ENCODE peak calls at places on chromosomes 3 and 15, in six cellular contexts. N, B, M, U, Z and D are unnamed samples.

GRCh38 chr3:16606398-16606797 is 1.2 kb upstream of the DAZL start:
- DNase-seq in N (no peak), M (no peak), B (no peak), U (no peak), Z (no peak), D (no peak)

GRCh38 chr15:32952062-32952461 is 234.3 kb downstream of the GREM1 start:
- DNase-seq in Z (no peak), U (no peak), B (no peak), N (no peak), M (no peak), D (no peak)

GRCh38 chr3:159239054-159239453 is 437.2 kb downstream of the MFSD1 start:
- DNase-seq in U (no peak), B (no peak), N (peak; percentile 80), M (no peak), Z (no peak), D (peak; percentile 36)

GRCh38 chr3:146536681-146537080 is 7.7 kb downstream of the PLSCR1 start:
- DNase-seq in N (no peak), M (no peak), U (no peak), B (no peak), Z (no peak), D (no peak)

GRCh38 chr3:50518441-50518840 is 15.0 kb upstream of the CACNA2D2 start:
- DNase-seq in N (no peak), B (no peak), M (no peak), U (no peak), Z (no peak), D (no peak)

GRCh38 chr15:40250771-40251454 is 12.1 kb downstream of the PAK6 start:
- DNase-seq in N (no peak), Z (no peak), M (peak; percentile 6), B (no peak), U (no peak), D (no peak)

GRCh38 chr3:14513566-14514322 is 26.4 kb downstream of the GRIP2 start:
- DNase-seq in U (no peak), B (no peak), N (no peak), M (no peak), Z (no peak), D (no peak)

GRCh38 chr3:64008487-64008886 is 14.8 kb downstream of the PSMD6 start:
- DNase-seq in U (no peak), N (no peak), B (no peak), Z (no peak), M (no peak), D (no peak)

GRCh38 chr15:62406268-62406667 is 241.2 kb upstream of the C2CD4B start:
- DNase-seq in N (peak; percentile 22), U (no peak), Z (no peak), B (no peak), M (no peak), D (no peak)

GRCh38 chr15:80203361-80203885 is 48.6 kb downstream of the CTXND1 start:
- DNase-seq in U (no peak), N (no peak), B (no peak), Z (no peak), M (no peak), D (no peak)

GRCh38 chr15:92928351-92928750 is 28.2 kb downstream of the CHD2 start:
- DNase-seq in B (no peak), Z (no peak), M (no peak), U (no peak), N (peak; percentile 41), D (no peak)

GRCh38 chr3:157938154-157938774 is 168.0 kb downstream of the SHOX2 start:
- DNase-seq in B (no peak), Z (no peak), M (no peak), N (peak; percentile 67), U (peak; percentile 40), D (no peak)

DNA sequence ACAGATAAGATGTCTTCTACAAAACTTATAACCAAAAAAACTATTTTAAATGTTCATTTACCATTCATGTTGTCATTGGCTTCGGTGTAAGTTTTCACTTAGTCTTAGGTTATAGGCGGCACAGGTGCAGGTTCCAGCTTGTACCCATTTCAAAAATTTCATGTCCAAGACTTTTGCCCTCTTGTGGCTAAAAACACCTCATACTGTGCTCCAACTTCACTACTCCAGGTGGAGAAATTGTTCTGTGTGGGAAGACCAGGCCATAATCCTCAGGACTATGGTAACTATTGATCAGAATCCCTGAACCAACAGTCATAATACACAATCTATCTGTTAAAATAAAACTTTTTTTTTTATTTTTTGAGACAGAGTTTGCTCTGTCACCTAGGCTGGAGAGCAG is 95.2 kb upstream of the ATP11B start:
- DNase-seq in M (no peak), U (no peak), N (no peak), B (no peak), Z (no peak), D (no peak)
- TF ChIP-seq CTCF in M (no peak), U (no peak), N (no peak), B (no peak), Z (peak; percentile 17), D (no peak)

DNA sequence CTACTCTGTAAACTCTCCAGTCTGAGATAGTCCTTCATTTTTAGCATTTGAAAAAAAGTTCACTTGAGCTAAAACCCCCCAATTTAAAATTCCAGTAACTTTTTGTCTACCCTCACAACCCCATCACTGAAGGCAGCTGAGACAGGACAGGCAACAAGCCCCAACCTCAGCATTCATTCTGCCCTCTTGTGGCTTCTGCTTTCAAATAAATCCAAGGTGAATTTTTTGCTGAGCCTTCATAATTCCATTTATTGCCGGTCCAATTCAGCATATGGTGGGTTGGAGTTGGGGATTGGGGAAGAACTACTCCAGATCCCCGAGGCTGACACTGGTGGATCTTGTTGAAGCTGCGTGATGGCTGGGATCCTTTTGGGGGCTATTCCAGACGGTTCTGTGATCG is 88.4 kb upstream of the THRB start:
- DNase-seq in U (no peak), N (peak; percentile 25), M (no peak), Z (no peak), B (no peak), D (no peak)
- TF ChIP-seq CTCF in U (no peak), N (no peak), M (peak; percentile 50), Z (peak; percentile 45), B (no peak), D (peak; percentile 43)

GRCh38 chr3:13107661-13108060 is 34.4 kb upstream of the IQSEC1 start:
- DNase-seq in B (no peak), N (no peak), Z (no peak), U (no peak), M (peak; percentile 11), D (no peak)
- TF ChIP-seq CTCF in B (no peak), N (no peak), Z (peak; percentile 58), U (no peak), M (no peak), D (no peak)

DNA sequence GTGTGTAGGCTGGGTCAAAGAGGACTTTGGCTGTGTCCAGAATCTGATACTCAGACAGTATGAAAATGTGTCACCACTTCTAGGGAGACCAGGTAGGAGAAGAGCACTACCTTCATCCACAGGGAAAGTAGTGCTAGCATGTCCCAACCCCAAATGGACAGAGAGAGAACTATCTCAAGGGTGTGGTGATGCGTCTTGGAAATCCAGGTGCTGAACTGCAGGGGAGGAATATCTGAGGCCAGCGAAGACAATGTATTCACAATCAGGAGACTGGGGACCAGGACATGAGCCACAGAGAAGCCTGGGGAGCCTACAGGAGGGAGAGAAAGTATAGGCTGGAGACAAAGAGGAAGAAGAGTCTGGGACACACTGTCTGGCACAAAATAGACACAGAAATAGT is 152.0 kb upstream of the WNT5A start:
- DNase-seq in Z (no peak), M (no peak), B (no peak), N (no peak), U (no peak), D (no peak)
- TF ChIP-seq CTCF in Z (no peak), M (no peak), B (no peak), N (no peak), U (no peak), D (no peak)

GRCh38 chr3:66615643-66616301 is 115.0 kb upstream of the LRIG1 start:
- DNase-seq in U (no peak), N (no peak), Z (no peak), B (no peak), M (no peak), D (no peak)
- TF ChIP-seq CTCF in U (no peak), N (no peak), Z (no peak), B (no peak), M (no peak), D (no peak)

DNA sequence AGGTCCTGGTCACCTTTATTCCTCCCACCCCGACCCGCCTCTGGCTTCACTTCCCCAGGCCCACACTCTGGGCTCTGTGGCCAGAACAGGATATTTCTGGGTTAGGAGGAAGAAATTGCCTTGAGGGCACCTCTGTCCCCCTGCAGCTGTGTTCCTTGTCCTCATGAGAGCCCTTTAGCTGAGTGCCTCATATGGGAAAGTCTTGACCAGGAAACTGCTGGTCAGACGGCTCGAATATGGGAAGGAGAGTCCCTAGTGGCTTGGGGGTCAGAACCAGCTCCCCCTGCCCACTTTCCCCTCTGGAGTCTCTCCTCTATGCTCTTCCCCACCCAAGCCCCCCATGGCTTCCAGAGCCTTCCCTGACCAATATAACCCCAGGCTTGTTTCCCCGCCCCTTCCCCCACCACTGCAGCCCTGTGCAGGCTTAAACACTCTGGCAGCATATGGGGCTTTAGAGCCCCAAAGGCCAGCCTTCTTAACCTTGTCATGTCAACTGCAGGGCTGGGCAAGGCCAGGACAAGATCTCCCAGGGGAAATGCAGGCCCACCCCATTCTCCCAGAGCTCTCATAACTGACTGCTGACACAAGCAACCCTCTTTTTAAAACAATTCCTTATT is 36.4 kb downstream of the SEC22C start:
- DNase-seq in N (no peak), U (no peak), B (no peak), M (no peak), Z (no peak), D (no peak)
- TF ChIP-seq CTCF in N (no peak), U (no peak), B (no peak), M (no peak), Z (no peak), D (no peak)

DNA sequence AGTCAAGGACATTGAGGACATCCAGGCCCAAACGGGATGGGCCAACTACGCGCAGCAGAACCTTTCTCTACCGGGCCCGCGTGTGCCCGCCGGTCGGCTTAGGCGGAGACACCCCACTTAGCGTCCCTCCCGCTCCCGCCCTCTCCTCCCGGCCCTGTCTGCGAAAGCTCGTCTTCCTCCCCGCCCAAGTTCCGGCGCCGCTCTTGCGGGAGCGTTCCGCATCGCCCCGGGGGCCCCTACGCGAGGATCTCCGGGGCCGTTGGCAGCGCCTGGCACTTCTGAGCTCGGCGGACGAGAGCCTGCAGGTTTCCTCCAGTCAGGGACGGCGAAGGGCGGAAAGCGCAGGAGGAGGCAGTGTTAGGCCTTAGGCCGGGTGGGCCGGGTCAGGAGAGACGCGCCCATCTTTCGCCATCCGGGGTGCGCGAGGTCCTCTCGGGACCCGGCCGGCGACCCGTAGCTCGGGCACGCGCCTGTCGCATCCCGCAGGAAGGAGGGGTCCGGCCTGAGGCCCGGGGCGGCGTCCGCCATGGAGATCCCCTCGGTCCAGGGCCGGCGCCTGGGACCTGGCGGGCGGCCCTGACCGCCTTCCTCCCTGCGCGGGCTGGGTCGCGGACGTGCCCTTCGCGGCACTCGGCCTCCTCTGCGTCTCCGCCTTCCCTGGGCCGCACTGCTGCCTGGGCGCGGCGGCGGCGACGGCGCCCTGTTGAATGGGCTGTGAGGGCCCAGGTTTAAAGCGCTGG is at the start of gene FEM1B:
- DNase-seq in U (peak; percentile 95), N (peak; percentile 97), Z (peak; percentile 72), M (peak; percentile 93), B (peak; percentile 78), D (peak; percentile 87)
- TF ChIP-seq CTCF in U (no peak), N (no peak), Z (no peak), M (peak; percentile 30), B (no peak), D (no peak)